ENCODE peak calls at places on chromosomes 5 and 9, in eight cellular contexts. L is EL; E is stimulated activated CD4-positive, alpha-beta T cell treated with anti-CD3 and anti-CD28 coated beads, Interleukin-1b, Interleukin-23, amount 100 ng/mL, for 48 hours; Q is GM04504; Z is activated CD8-positive, alpha-beta memory T cell treated with anti-CD3 and anti-CD28 coated beads for 24 hours; G is A549; C is RWPE1; W is left lung. F is an unnamed sample.

GRCh38 chr5:67578011-67578410 is 381.4 kb upstream of the CD180 start:
- DNase-seq in L (peak), E (no peak), Q (no peak), Z (no peak), G (no peak), C (no peak), W (no peak), F (no peak)

GRCh38 chr9:5879419-5880181 is 11.1 kb upstream of the MLANA start:
- DNase-seq in L (peak), E (no peak), Q (peak), Z (peak), G (peak), C (peak), W (no peak), F (no peak)

GRCh38 chr5:68033029-68033428 is 182.5 kb upstream of the PIK3R1 start:
- DNase-seq in L (no peak), E (no peak), Q (no peak), Z (no peak), G (no peak), C (peak), W (no peak), F (no peak)

GRCh38 chr5:6700686-6701355 is 12.4 kb upstream of the TENT4A start:
- DNase-seq in L (no peak), E (no peak), Q (no peak), Z (no peak), G (no peak), C (no peak), W (no peak), F (no peak)

GRCh38 chr5:103804714-103805113 is 242.1 kb upstream of the NUDT12 start:
- DNase-seq in L (peak), E (no peak), Q (no peak), Z (no peak), G (no peak), C (no peak), W (no peak), F (no peak)

GRCh38 chr5:58133631-58134296 is 326.1 kb downstream of the PLK2 start:
- DNase-seq in L (peak), E (no peak), Q (peak), Z (no peak), G (peak), C (peak), W (no peak), F (no peak)

GRCh38 chr5:59999056-59999455 is 105.5 kb upstream of the PDE4D start:
- DNase-seq in L (peak), E (no peak), Q (no peak), Z (no peak), G (no peak), C (no peak), W (no peak), F (no peak)

GRCh38 chr5:109866051-109866450 is 176.3 kb downstream of the MAN2A1 start:
- DNase-seq in L (peak), E (no peak), Q (no peak), Z (no peak), G (no peak), C (peak), W (no peak), F (no peak)

GRCh38 chr5:154213592-154213991 is 23.1 kb downstream of the GALNT10 start:
- DNase-seq in L (no peak), E (no peak), Q (no peak), Z (no peak), G (no peak), C (no peak), W (no peak), F (no peak)

GRCh38 chr5:56298329-56298962 is 65.3 kb upstream of the ANKRD55 start:
- DNase-seq in L (no peak), E (no peak), Q (no peak), Z (no peak), G (no peak), C (no peak), W (no peak), F (no peak)

GRCh38 chr5:1542755-1543154 is 19.0 kb upstream of the LPCAT1 start:
- DNase-seq in L (peak), E (no peak), Q (peak), Z (peak), G (peak), C (peak), W (peak), F (no peak)

GRCh38 chr5:113202904-113203716 is 226.5 kb downstream of the DCP2 start:
- DNase-seq in L (no peak), E (no peak), Q (no peak), Z (no peak), G (peak), C (peak), W (peak), F (no peak)

GRCh38 chr9:136209786-136210185 is 4.9 kb upstream of the LHX3 start:
- DNase-seq in L (no peak), E (no peak), Q (no peak), Z (no peak), G (no peak), C (no peak), W (no peak), F (no peak)

GRCh38 chr9:137305060-137305787 is 3.2 kb upstream of the NRARP start:
- DNase-seq in L (no peak), E (peak), Q (no peak), Z (peak), G (peak), C (no peak), W (peak), F (peak)

GRCh38 chr9:132472199-132472598 is 62.2 kb downstream of the CFAP77 start:
- DNase-seq in L (no peak), E (no peak), Q (no peak), Z (no peak), G (no peak), C (no peak), W (no peak), F (no peak)

GRCh38 chr9:112647596-112647995 is 70.3 kb downstream of the INIP start:
- DNase-seq in L (peak), E (no peak), Q (no peak), Z (no peak), G (no peak), C (peak), W (no peak), F (no peak)

F was measured in activated CD4-positive, alpha-beta T cell treated with anti-CD3 and anti-CD28 coated beads for 36 hours.